ENCODE peak calls at places on chromosomes 12 and 14, in nine cellular contexts. F, C, H, B, X, T, O, S and A are unnamed samples. For H3K4me1, the result is how much of the 10 kb centered on the place peaks cover.

GRCh38 chr12:104825408-104825807 is 132.7 kb downstream of the SLC41A2 start:
- DNase-seq in F (no peak), C (no peak), H (peak), B (no peak), X (no peak), T (no peak), O (no peak), S (no peak), A (no peak)

GRCh38 chr14:76848879-76849278 is 22.7 kb downstream of the LRRC74A start:
- DNase-seq in F (no peak), C (no peak), H (no peak), B (peak), X (no peak), T (no peak), O (no peak), S (no peak), A (no peak)

GRCh38 chr14:89013698-89014569 is 189.5 kb downstream of the TTC8 start:
- DNase-seq in F (no peak), C (no peak), H (no peak), B (no peak), X (no peak), T (no peak), O (no peak), S (no peak), A (no peak)

GRCh38 chr14:60238955-60239354 is 10.1 kb upstream of the PPM1A start:
- DNase-seq in F (no peak), C (no peak), H (no peak), B (no peak), X (no peak), T (no peak), O (no peak), S (no peak), A (no peak)

GRCh38 chr14:91220581-91221000 is 23.9 kb downstream of the GPR68 start:
- DNase-seq in F (no peak), C (no peak), H (no peak), B (no peak), X (no peak), T (no peak), O (no peak), S (no peak), A (no peak)

GRCh38 chr12:1826867-1827705 is 6.7 kb downstream of the LRTM2 start:
- DNase-seq in F (no peak), C (peak), H (no peak), B (no peak), X (no peak), T (no peak), O (no peak), S (no peak), A (no peak)

GRCh38 chr12:2526371-2526770 is 268.4 kb upstream of the FKBP4 start:
- DNase-seq in F (no peak), C (no peak), H (no peak), B (no peak), X (no peak), T (no peak), O (no peak), S (no peak), A (no peak)

GRCh38 chr14:69501362-69501964 is 16.9 kb downstream of the PLEKHD1 start:
- DNase-seq in F (no peak), C (peak), H (no peak), B (no peak), X (peak), T (peak), O (no peak), S (no peak), A (no peak)

GRCh38 chr12:48527891-48528670 is 2.6 kb downstream of the OR8S1 start:
- DNase-seq in F (no peak), C (no peak), H (no peak), B (no peak), X (no peak), T (no peak), O (no peak), S (no peak), A (no peak)

GRCh38 chr12:122366685-122367475 is 55.6 kb downstream of the CLIP1 start:
- DNase-seq in F (peak), C (no peak), H (no peak), B (peak), X (no peak), T (peak), O (peak), S (peak), A (no peak)

GRCh38 chr14:101219896-101220703 is 316.6 kb upstream of the RTL1 start:
- DNase-seq in F (no peak), C (no peak), H (no peak), B (no peak), X (no peak), T (no peak), O (peak), S (no peak), A (no peak)

GRCh38 chr14:80618751-80619329 is 322.7 kb downstream of the CEP128 start:
- DNase-seq in F (no peak), C (no peak), H (no peak), B (no peak), X (no peak), T (no peak), O (no peak), S (no peak), A (no peak)

GRCh38 chr12:66065146-66065545 is 65.4 kb downstream of the LLPH start:
- DNase-seq in F (no peak), C (no peak), H (no peak), B (no peak), X (no peak), T (peak), O (no peak), S (no peak), A (no peak)

GRCh38 chr14:58353516-58354299 is 42.0 kb upstream of the TOMM20L start:
- DNase-seq in F (no peak), C (no peak), H (no peak), B (no peak), X (no peak), T (no peak), O (no peak), S (no peak), A (no peak)

GRCh38 chr14:67370830-67371229 is 10.7 kb downstream of the EIF2S1 start:
- DNase-seq in F (no peak), C (no peak), H (no peak), B (no peak), X (no peak), T (peak), O (no peak), S (no peak), A (no peak)

GRCh38 chr12:15717940-15718567 is 71.1 kb downstream of the EPS8 start:
- DNase-seq in F (no peak), C (no peak), H (no peak), B (no peak), X (no peak), T (no peak), O (no peak), S (no peak), A (no peak)

GRCh38 chr12:27048822-27049752 is 26.7 kb downstream of the MED21 start:
- DNase-seq in F (no peak), C (no peak), H (no peak), B (no peak), X (no peak), T (peak), O (no peak), S (no peak), A (no peak)

GRCh38 chr14:59251811-59252771 is 63.6 kb downstream of the DAAM1 start:
- DNase-seq in F (no peak), C (no peak), H (no peak), B (no peak), X (no peak), T (peak), O (no peak), S (no peak), A (no peak)

GRCh38 chr14:100408350-100409015 is 85.3 kb downstream of the SLC25A47 start:
- DNase-seq in F (no peak), C (peak), H (no peak), B (peak), X (no peak), T (peak), O (no peak), S (no peak), A (no peak)

GRCh38 chr14:24368562-24369252 is 723 bp downstream of the NFATC4 start:
- DNase-seq in F (peak), C (no peak), H (peak), B (no peak), X (peak), T (peak), O (peak), S (no peak), A (peak)

GRCh38 chr12:19643635-19644034 is 204.3 kb downstream of the AEBP2 start:
- DNase-seq in F (no peak), C (no peak), H (peak), B (peak), X (no peak), T (peak), O (no peak), S (peak), A (peak)

GRCh38 chr12:40832668-40833067 is 140.4 kb downstream of the CNTN1 start:
- DNase-seq in F (no peak), C (no peak), H (no peak), B (no peak), X (no peak), T (no peak), O (no peak), S (no peak), A (no peak)

GRCh38 chr12:107320929-107321618 is 227.7 kb upstream of the CRY1 start:
- DNase-seq in F (peak), C (peak), H (no peak), B (peak), X (no peak), T (peak), O (no peak), S (peak), A (no peak)

GRCh38 chr14:61625171-61625570 is 70.1 kb upstream of the HIF1A start:
- DNase-seq in F (no peak), C (no peak), H (peak), B (peak), X (no peak), T (peak), O (no peak), S (peak), A (no peak)

GRCh38 chr14:69814397-69814796 is 17.4 kb upstream of the SLC10A1 start:
- DNase-seq in F (no peak), C (no peak), H (no peak), B (no peak), X (no peak), T (no peak), O (no peak), S (no peak), A (no peak)

GRCh38 chr14:101458536-101459391 is 102.5 kb upstream of the DIO3 start:
- DNase-seq in F (no peak), C (peak), H (no peak), B (no peak), X (no peak), T (no peak), O (no peak), S (no peak), A (no peak)

GRCh38 chr12:120332523-120332922 is 4.9 kb upstream of the PLA2G1B start:
- DNase-seq in F (no peak), C (no peak), H (no peak), B (no peak), X (no peak), T (no peak), O (no peak), S (no peak), A (no peak)

GRCh38 chr12:110585231-110585799 is 2.2 kb upstream of the PPTC7 start:
- DNase-seq in F (no peak), C (no peak), H (no peak), B (no peak), X (no peak), T (peak), O (no peak), S (no peak), A (no peak)

GRCh38 chr14:33834101-33834955 is 116.5 kb downstream of the EGLN3 start:
- DNase-seq in F (no peak), C (no peak), H (no peak), B (no peak), X (no peak), T (peak), O (no peak), S (no peak), A (no peak)

GRCh38 chr14:104694991-104695659 is 5.7 kb downstream of the INF2 start:
- DNase-seq in F (peak), C (no peak), H (no peak), B (no peak), X (no peak), T (peak), O (no peak), S (no peak), A (no peak)

GRCh38 chr12:28035483-28035882 is 63.0 kb upstream of the PTHLH start:
- DNase-seq in F (no peak), C (no peak), H (no peak), B (no peak), X (no peak), T (peak), O (no peak), S (no peak), A (no peak)

GRCh38 chr12:34406996-34407300 is 384.7 kb downstream of the ALG10 start:
- DNase-seq in F (peak), C (peak), H (no peak), B (no peak), X (no peak), T (no peak), O (peak), S (no peak), A (no peak)

GRCh38 chr12:49369723-49370145 is 2.5 kb downstream of the SPATS2 start:
- DNase-seq in F (peak), C (no peak), H (peak), B (peak), X (no peak), T (peak), O (peak), S (peak), A (peak)

GRCh38 chr14:96629558-96630222 is 127.5 kb downstream of the PAPOLA start:
- DNase-seq in F (peak), C (no peak), H (no peak), B (no peak), X (no peak), T (no peak), O (peak), S (no peak), A (no peak)

DNA sequence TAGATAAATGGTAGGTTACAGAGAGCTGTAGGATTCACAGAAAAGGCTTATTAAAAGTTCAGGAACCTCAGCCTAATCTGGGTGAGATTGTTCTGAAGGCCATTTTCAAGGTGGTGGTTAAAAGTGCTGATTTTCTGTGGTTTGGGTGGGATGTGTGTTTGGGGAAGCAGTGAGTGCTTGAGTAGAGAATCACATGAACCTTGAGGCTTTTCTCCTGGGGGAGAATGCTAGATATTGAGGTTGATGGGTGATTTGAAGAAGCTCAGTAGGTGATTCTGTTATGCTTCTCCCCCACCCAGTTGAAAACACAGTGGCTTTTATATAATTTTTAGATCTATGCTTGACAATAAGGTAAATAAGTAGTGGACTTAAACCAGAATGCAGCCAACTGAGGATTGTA is 420.9 kb downstream of the PCNX1 start:
- DNase-seq in F (no peak), C (no peak), H (no peak), B (no peak), X (no peak), T (peak), O (no peak), S (no peak), A (no peak)
- H3K4me1 ChIP-seq in F (under half), C (under half), H (under half), B (under half), X (under half), T (under half), O (under half), S (under half), A (under half)

GRCh38 chr14:94748667-94749347 is 21.1 kb downstream of the GSC start:
- DNase-seq in F (peak), C (no peak), H (peak), B (peak), X (no peak), T (no peak), O (no peak), S (peak), A (peak)
- H3K4me1 ChIP-seq in F (under half), C (under half), H (under half), B (under half), X (under half), T (under half), O (under half), S (under half), A (under half)

GRCh38 chr12:6323340-6323994 is 13.0 kb downstream of the PLEKHG6 start:
- DNase-seq in F (no peak), C (no peak), H (peak), B (peak), X (no peak), T (peak), O (peak), S (peak), A (peak)

GRCh38 chr12:6323995-6324711 is 13.7 kb downstream of the PLEKHG6 start:
- DNase-seq in F (no peak), C (no peak), H (no peak), B (no peak), X (no peak), T (no peak), O (no peak), S (no peak), A (no peak)

GRCh38 chr12:6322969-6323339 is 12.5 kb downstream of the PLEKHG6 start:
- DNase-seq in F (no peak), C (no peak), H (no peak), B (no peak), X (no peak), T (no peak), O (no peak), S (no peak), A (no peak)

GRCh38 chr12:6321905-6322304 is 11.4 kb downstream of the PLEKHG6 start:
- DNase-seq in F (no peak), C (no peak), H (no peak), B (no peak), X (no peak), T (no peak), O (no peak), S (no peak), A (no peak)

DNA sequence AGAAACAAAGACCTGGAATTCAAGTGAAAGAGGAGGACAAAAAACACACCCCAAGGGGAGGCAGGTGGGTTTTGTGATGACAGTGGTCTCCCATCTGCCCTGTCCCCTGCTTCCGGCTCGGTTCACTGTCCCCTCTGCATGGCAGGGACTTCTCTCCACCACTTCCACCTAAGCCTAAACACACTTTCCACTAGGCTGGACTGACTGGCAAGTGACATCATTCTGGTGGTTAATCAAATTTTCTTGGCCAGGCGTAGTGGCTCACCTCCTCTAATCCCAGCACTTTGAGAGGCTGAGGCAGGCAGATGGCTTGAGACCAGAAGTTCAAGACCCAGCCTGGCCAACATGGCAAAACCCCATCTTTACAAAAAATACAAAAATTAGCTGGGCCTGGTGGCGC is 11.9 kb downstream of the PLEKHG6 start:
- DNase-seq in F (no peak), C (no peak), H (no peak), B (no peak), X (no peak), T (no peak), O (no peak), S (no peak), A (no peak)
- H3K4me1 ChIP-seq in F (under half), C (under half), H (under half), B (half or more), X (under half), T (under half), O (under half), S (under half), A (under half)

GRCh38 chr12:13103391-13104033 is at the start of gene GSG1:
- DNase-seq in F (no peak), C (no peak), H (no peak), B (no peak), X (no peak), T (no peak), O (no peak), S (no peak), A (no peak)

GRCh38 chr12:13104403-13104802 is 936 bp upstream of the GSG1 start:
- DNase-seq in F (no peak), C (no peak), H (no peak), B (no peak), X (no peak), T (no peak), O (no peak), S (no peak), A (no peak)

GRCh38 chr12:13101854-13102375 is 1.6 kb downstream of the GSG1 start:
- DNase-seq in F (peak), C (no peak), H (no peak), B (peak), X (no peak), T (peak), O (no peak), S (peak), A (no peak)

GRCh38 chr12:13100882-13101769 is 2.3 kb downstream of the GSG1 start:
- DNase-seq in F (peak), C (peak), H (peak), B (peak), X (peak), T (peak), O (peak), S (peak), A (peak)

GRCh38 chr12:13102481-13103195 is 829 bp downstream of the GSG1 start:
- DNase-seq in F (no peak), C (no peak), H (no peak), B (no peak), X (no peak), T (peak), O (no peak), S (no peak), A (no peak)
- H3K4me1 ChIP-seq in F (under half), C (under half), H (under half), B (under half), X (under half), T (under half), O (under half), S (under half), A (under half)